ENCODE peak calls at places on chromosomes 12 and 14, in four cellular contexts. R is naive thymus-derived CD4-positive, alpha-beta T cell; Q is tibial artery; A is effector memory CD4-positive, alpha-beta T cell. U is an unnamed sample. For H3K4me1, the result is how much of the 10 kb centered on the place peaks cover.

GRCh38 chr12:19706936-19707335 is 267.6 kb downstream of the AEBP2 start:
- DNase-seq in R (no peak), Q (no peak), A (no peak), U (no peak)

GRCh38 chr14:101947904-101948665 is 16.3 kb upstream of the DYNC1H1 start:
- DNase-seq in R (peak), Q (peak), A (peak), U (peak)

GRCh38 chr12:30925607-30926242 is 823 bp upstream of the TSPAN11 start:
- DNase-seq in R (no peak), Q (no peak), A (no peak), U (no peak)

GRCh38 chr14:31578266-31578665 is 17.1 kb downstream of the NUBPL start:
- DNase-seq in R (no peak), Q (no peak), A (no peak), U (no peak)

GRCh38 chr12:29317556-29318363 is 63.2 kb downstream of the ERGIC2 start:
- DNase-seq in R (peak), Q (no peak), A (peak), U (no peak)

GRCh38 chr14:21523203-21523602 is 2.9 kb downstream of the SALL2 start:
- DNase-seq in R (no peak), Q (no peak), A (no peak), U (no peak)

GRCh38 chr12:113071427-113072112 is 15.0 kb downstream of the DTX1 start:
- DNase-seq in R (no peak), Q (no peak), A (no peak), U (no peak)

GRCh38 chr12:101891462-101891971 is 14.1 kb downstream of the DRAM1 start:
- DNase-seq in R (no peak), Q (no peak), A (no peak), U (peak)

GRCh38 chr12:5433840-5434646 is 2.1 kb downstream of the NTF3 start:
- DNase-seq in R (no peak), Q (no peak), A (no peak), U (no peak)
- H3K27ac ChIP-seq in R (no peak), Q (peak), A (no peak), U (no peak)

GRCh38 chr12:89486231-89486630 is 38.4 kb downstream of the GALNT4 start:
- DNase-seq in R (no peak), Q (no peak), A (no peak), U (no peak)
- H3K4me1 ChIP-seq in R (under half), Q (under half), A (under half), U (under half)

GRCh38 chr12:51540996-51541395 is 50.0 kb upstream of the SCN8A start:
- DNase-seq in R (no peak), Q (no peak), A (no peak), U (no peak)

GRCh38 chr12:51548241-51548640 is 42.8 kb upstream of the SCN8A start:
- DNase-seq in R (no peak), Q (no peak), A (no peak), U (no peak)

GRCh38 chr12:51549637-51550036 is 41.4 kb upstream of the SCN8A start:
- DNase-seq in R (no peak), Q (no peak), A (no peak), U (no peak)

GRCh38 chr12:51547606-51548005 is 43.4 kb upstream of the SCN8A start:
- DNase-seq in R (no peak), Q (no peak), A (no peak), U (no peak)

DNA sequence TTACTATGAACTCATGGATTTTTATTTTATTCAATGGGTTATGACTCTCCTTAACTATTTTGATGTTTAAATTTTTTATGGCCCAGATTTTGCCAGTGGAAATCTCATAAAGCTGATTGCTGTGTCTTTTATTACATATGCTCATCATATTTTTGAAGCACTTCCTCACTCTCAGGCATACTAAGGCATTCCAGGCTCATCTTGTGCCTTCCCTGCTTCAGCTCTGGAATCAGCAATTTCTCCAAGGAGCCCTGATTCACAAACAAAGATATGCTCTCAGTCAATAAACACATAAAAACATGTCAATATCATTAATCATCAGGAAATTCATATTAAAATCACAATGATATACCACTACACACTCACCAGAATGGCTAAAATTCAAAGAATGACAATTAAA is 44.9 kb upstream of the SCN8A start:
- DNase-seq in R (no peak), Q (no peak), A (no peak), U (no peak)
- H3K27ac ChIP-seq in R (no peak), Q (no peak), A (no peak), U (no peak)

GRCh38 chr14:35403085-35403396 is 1.5 kb downstream of the NFKBIA start:
- DNase-seq in R (no peak), Q (peak), A (peak), U (peak)

GRCh38 chr14:35401422-35401729 is 3.2 kb downstream of the NFKBIA start:
- DNase-seq in R (no peak), Q (no peak), A (no peak), U (no peak)

GRCh38 chr14:35401853-35402252 is 2.7 kb downstream of the NFKBIA start:
- DNase-seq in R (no peak), Q (peak), A (peak), U (peak)

GRCh38 chr14:35403397-35404245 is 928 bp downstream of the NFKBIA start:
- DNase-seq in R (peak), Q (peak), A (peak), U (peak)

GRCh38 chr14:35402323-35403084 is 2.0 kb downstream of the NFKBIA start:
- DNase-seq in R (peak), Q (no peak), A (peak), U (peak)
- H3K4me1 ChIP-seq in R (under half), Q (under half), A (under half), U (half or more)

DNA sequence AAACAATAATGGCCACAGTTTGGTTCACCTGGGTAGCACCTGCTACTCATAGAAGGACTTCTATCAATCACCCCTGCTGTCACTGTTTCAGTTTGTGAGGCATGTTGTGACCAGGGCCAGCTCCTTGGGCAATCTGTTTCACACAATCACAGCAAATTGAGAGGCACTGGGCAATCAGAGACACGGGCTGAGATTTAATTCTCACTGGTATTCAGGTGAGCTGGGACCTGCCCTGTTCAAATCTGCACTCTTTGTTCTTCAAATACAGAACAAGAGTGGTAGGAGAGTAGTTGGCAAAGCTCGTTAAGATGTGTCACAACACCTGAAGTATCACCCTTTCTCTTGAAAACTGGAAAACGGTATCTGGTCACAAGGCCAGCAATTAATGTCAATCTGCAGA is 57.8 kb upstream of the NAP1L1 start:
- DNase-seq in R (no peak), Q (no peak), A (no peak), U (no peak)
- H3K27ac ChIP-seq in R (no peak), Q (no peak), A (no peak), U (no peak)

GRCh38 chr14:76313303-76313702 is 62.6 kb upstream of the ESRRB start:
- DNase-seq in R (no peak), Q (peak), A (no peak), U (no peak)
- H3K4me1 ChIP-seq in R (under half), Q (under half), A (under half), U (under half)

U was measured in left lung.